ENCODE peak calls at places on chromosome 22, in four cellular contexts. One of them, this sample, is unnamed.

GRCh38 chr22:45008853-45009751 is 703 bp downstream of the PHF21B start:
- DNase-seq in coronary artery: no peak
- DNase-seq in tibial nerve: no peak
- DNase-seq in adrenal gland: no peak
- DNase-seq in this sample: no peak

GRCh38 chr22:19497245-19497644 is 17.5 kb downstream of the CDC45 start:
- DNase-seq in adrenal gland: peak
- DNase-seq in coronary artery: no peak
- DNase-seq in tibial nerve: no peak
- DNase-seq in this sample: no peak

GRCh38 chr22:28116261-28116673 is 197.2 kb upstream of the PITPNB start:
- DNase-seq in coronary artery: no peak
- DNase-seq in tibial nerve: no peak
- DNase-seq in adrenal gland: peak
- DNase-seq in this sample: no peak

GRCh38 chr22:42077486-42078125 is 1.9 kb upstream of the SMDT1 start:
- DNase-seq in tibial nerve: no peak
- DNase-seq in coronary artery: peak
- DNase-seq in adrenal gland: no peak
- DNase-seq in this sample: no peak

GRCh38 chr22:44611880-44612496 is 90.0 kb upstream of the PRR5 start:
- DNase-seq in tibial nerve: no peak
- DNase-seq in adrenal gland: no peak
- DNase-seq in coronary artery: no peak
- DNase-seq in this sample: no peak

GRCh38 chr22:25942126-25942988 is 200.4 kb downstream of the MYO18B start:
- DNase-seq in adrenal gland: no peak
- DNase-seq in coronary artery: no peak
- DNase-seq in tibial nerve: no peak
- DNase-seq in this sample: no peak

GRCh38 chr22:24474221-24474620 is 20.9 kb upstream of the UPB1 start:
- DNase-seq in coronary artery: no peak
- DNase-seq in adrenal gland: no peak
- DNase-seq in tibial nerve: no peak
- DNase-seq in this sample: no peak

GRCh38 chr22:33188316-33188715 is 130.1 kb upstream of the SYN3 start:
- DNase-seq in tibial nerve: no peak
- DNase-seq in coronary artery: no peak
- DNase-seq in adrenal gland: no peak
- DNase-seq in this sample: no peak

GRCh38 chr22:19876941-19877625 is 22.4 kb upstream of the GNB1L start:
- DNase-seq in adrenal gland: peak
- DNase-seq in coronary artery: peak
- DNase-seq in tibial nerve: peak
- DNase-seq in this sample: no peak

GRCh38 chr22:29443452-29443851 is 5.1 kb downstream of the RFPL1 start:
- DNase-seq in tibial nerve: no peak
- DNase-seq in coronary artery: no peak
- DNase-seq in adrenal gland: no peak
- DNase-seq in this sample: no peak

GRCh38 chr22:28600546-28601143 is 79.0 kb downstream of the TTC28 start:
- DNase-seq in coronary artery: no peak
- DNase-seq in adrenal gland: no peak
- DNase-seq in tibial nerve: no peak
- DNase-seq in this sample: peak

GRCh38 chr22:27308513-27308912 is 493.0 kb downstream of the MN1 start:
- DNase-seq in coronary artery: no peak
- DNase-seq in adrenal gland: no peak
- DNase-seq in tibial nerve: no peak
- DNase-seq in this sample: no peak

GRCh38 chr22:50473088-50473487 is 1.7 kb downstream of the SBF1 start:
- DNase-seq in tibial nerve: no peak
- DNase-seq in coronary artery: no peak
- DNase-seq in adrenal gland: no peak
- DNase-seq in this sample: no peak

GRCh38 chr22:20652582-20652981 is 121.3 kb upstream of the SERPIND1 start:
- DNase-seq in tibial nerve: no peak
- DNase-seq in coronary artery: no peak
- DNase-seq in adrenal gland: no peak
- DNase-seq in this sample: no peak

GRCh38 chr22:39721456-39722325 is 151.1 kb downstream of the CACNA1I start:
- DNase-seq in coronary artery: peak
- DNase-seq in adrenal gland: no peak
- DNase-seq in tibial nerve: no peak
- DNase-seq in this sample: no peak

GRCh38 chr22:44616882-44617655 is 84.9 kb upstream of the PRR5 start:
- DNase-seq in coronary artery: no peak
- DNase-seq in tibial nerve: no peak
- DNase-seq in adrenal gland: peak
- DNase-seq in this sample: no peak

GRCh38 chr22:31841029-31841827 is 87.4 kb downstream of the DEPDC5 start:
- DNase-seq in adrenal gland: no peak
- DNase-seq in tibial nerve: no peak
- DNase-seq in coronary artery: no peak
- DNase-seq in this sample: no peak

GRCh38 chr22:19806213-19807160 is 45.9 kb downstream of the TBX1 start:
- DNase-seq in adrenal gland: no peak
- DNase-seq in coronary artery: no peak
- DNase-seq in tibial nerve: peak
- DNase-seq in this sample: peak

GRCh38 chr22:29998627-29999026 is 81.6 kb upstream of the HORMAD2 start:
- DNase-seq in adrenal gland: no peak
- DNase-seq in coronary artery: no peak
- DNase-seq in tibial nerve: no peak
- DNase-seq in this sample: no peak

GRCh38 chr22:48835857-48836672 is 991.6 kb downstream of the BRD1 start:
- DNase-seq in coronary artery: no peak
- DNase-seq in tibial nerve: no peak
- DNase-seq in adrenal gland: no peak
- DNase-seq in this sample: no peak
- H3K4me3 ChIP-seq in coronary artery: no peak
- H3K4me3 ChIP-seq in tibial nerve: no peak
- H3K4me3 ChIP-seq in adrenal gland: no peak
- H3K4me3 ChIP-seq in this sample: no peak

DNA sequence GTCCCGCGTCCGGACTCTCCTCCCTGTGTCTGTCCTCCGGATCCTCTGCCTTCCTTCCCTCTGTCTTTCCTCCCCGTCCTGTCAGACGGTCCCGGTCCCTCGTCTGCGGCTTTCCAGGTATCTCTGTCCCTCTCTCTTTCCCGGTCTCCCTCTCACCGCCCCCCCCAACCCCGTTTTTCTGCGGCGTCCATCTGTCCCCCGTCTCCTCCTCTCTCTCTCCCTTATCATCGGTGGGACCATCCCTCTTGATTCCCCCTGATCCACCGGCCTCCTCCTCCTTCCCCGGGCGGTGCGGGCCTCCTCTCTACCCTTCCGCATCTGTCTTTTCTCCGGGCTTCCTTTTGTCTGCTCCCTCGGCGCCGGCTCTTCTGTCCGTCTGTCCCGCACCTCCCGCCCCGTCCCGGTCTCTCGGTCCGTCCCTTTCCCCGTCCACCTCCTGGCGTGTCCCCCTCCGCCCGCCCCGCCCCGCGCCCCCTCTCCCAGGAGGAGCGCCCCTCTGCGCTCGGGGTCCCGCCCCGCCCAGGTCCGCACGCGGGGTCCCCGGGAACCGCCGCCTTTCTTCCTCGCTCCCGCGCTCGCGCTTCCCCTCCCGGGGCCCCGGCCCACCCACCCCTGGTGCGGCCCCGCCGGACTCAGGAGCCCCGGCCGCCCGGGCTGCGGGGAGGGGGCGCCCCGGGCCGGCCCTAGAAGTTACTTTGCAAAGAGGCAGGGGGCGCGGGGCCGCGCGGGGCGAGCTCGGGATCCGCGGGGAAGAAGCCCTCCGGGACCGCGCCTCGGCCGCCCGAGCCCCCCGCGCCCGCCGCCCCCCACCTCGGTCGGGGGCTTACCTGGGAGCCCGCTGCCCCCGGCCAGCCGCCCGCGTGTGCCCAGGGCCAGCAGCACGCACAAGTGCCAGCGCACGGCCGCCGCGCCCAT is 568 bp downstream of the SCUBE1 start:
- DNase-seq in tibial nerve: no peak
- DNase-seq in coronary artery: no peak
- DNase-seq in adrenal gland: no peak
- DNase-seq in this sample: no peak
- H3K4me3 ChIP-seq in tibial nerve: no peak
- H3K4me3 ChIP-seq in coronary artery: peak
- H3K4me3 ChIP-seq in adrenal gland: no peak
- H3K4me3 ChIP-seq in this sample: no peak

GRCh38 chr22:23403152-23403719 is 176.9 kb downstream of the IGLL1 start:
- DNase-seq in tibial nerve: no peak
- DNase-seq in adrenal gland: no peak
- DNase-seq in coronary artery: no peak
- DNase-seq in this sample: no peak
- H3K4me3 ChIP-seq in tibial nerve: no peak
- H3K4me3 ChIP-seq in adrenal gland: no peak
- H3K4me3 ChIP-seq in coronary artery: no peak
- H3K4me3 ChIP-seq in this sample: peak

GRCh38 chr22:46078241-46079092 is 71.9 kb upstream of the PPARA start:
- DNase-seq in coronary artery: peak
- DNase-seq in tibial nerve: peak
- DNase-seq in adrenal gland: peak
- DNase-seq in this sample: peak

GRCh38 chr22:46081036-46081830 is 69.1 kb upstream of the PPARA start:
- DNase-seq in coronary artery: peak
- DNase-seq in tibial nerve: peak
- DNase-seq in adrenal gland: peak
- DNase-seq in this sample: no peak

GRCh38 chr22:46077669-46078099 is 72.6 kb upstream of the PPARA start:
- DNase-seq in coronary artery: peak
- DNase-seq in tibial nerve: peak
- DNase-seq in adrenal gland: peak
- DNase-seq in this sample: no peak

GRCh38 chr22:46079861-46080821 is 70.2 kb upstream of the PPARA start:
- DNase-seq in adrenal gland: peak
- DNase-seq in coronary artery: peak
- DNase-seq in tibial nerve: peak
- DNase-seq in this sample: no peak

DNA sequence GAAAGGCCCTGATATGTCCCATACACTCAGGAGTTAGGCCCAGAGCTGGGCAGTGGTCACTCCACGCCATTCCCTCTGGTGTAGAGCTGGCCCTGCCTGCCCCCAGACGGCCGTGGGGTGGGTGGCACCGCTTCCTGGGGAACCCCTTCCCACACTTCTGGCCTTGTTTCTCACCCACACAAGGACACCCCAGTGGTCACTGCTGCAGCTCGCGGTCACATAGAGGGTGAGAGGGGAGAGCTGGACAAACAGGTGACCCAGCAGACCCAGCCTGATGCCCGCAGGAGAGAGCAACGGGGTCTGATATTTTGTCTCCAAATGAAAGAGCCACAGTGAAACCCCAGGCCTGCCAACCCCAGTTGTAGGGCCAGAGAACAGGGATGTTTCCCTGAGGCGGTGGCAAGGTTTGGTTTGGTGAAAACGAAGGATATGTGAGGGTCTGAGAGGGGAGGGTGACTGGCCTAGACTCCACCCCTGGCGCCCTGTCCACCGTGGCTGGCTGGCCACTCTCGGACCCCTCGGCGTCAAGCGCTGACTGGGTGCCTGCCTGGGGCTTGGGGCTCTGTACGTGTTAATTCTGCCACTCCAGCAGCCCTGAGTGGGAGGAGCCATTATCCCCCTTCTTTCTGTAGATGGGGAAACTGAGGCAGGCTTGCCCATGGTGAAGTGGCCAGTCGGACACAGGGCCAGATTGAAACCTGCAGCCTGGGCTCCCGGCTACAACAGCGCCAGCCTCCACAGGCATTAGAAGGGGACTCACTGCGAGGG is 71.0 kb upstream of the PPARA start:
- DNase-seq in adrenal gland: peak
- DNase-seq in coronary artery: peak
- DNase-seq in tibial nerve: peak
- DNase-seq in this sample: no peak
- H3K4me3 ChIP-seq in adrenal gland: no peak
- H3K4me3 ChIP-seq in coronary artery: peak
- H3K4me3 ChIP-seq in tibial nerve: peak
- H3K4me3 ChIP-seq in this sample: peak

DNA sequence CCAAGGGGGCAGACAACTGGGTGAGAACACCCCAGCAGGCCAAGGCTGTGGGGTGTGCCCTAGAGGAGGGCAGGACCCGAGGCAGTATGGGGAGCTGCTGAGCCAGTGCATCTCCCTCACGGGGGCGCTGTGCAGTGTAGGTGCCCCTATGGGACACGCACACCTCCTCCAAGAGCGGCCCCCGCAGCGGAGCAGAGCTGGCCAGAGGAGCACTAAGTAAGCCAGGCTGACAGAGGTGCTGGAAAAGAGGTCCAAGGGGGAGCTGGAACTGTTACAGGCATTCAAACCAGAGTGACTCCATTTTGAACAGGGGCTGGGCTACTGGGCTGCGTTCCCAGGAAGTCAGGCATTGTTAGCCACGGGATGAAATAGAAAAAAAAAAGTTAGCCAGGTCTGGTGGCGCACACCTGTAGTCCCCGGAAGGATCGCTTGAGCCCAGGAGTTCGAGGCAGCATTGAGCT is 41.8 kb downstream of the TST start:
- DNase-seq in adrenal gland: peak
- DNase-seq in tibial nerve: peak
- DNase-seq in coronary artery: no peak
- DNase-seq in this sample: no peak
- H3K4me3 ChIP-seq in adrenal gland: peak
- H3K4me3 ChIP-seq in tibial nerve: peak
- H3K4me3 ChIP-seq in coronary artery: peak
- H3K4me3 ChIP-seq in this sample: peak

DNA sequence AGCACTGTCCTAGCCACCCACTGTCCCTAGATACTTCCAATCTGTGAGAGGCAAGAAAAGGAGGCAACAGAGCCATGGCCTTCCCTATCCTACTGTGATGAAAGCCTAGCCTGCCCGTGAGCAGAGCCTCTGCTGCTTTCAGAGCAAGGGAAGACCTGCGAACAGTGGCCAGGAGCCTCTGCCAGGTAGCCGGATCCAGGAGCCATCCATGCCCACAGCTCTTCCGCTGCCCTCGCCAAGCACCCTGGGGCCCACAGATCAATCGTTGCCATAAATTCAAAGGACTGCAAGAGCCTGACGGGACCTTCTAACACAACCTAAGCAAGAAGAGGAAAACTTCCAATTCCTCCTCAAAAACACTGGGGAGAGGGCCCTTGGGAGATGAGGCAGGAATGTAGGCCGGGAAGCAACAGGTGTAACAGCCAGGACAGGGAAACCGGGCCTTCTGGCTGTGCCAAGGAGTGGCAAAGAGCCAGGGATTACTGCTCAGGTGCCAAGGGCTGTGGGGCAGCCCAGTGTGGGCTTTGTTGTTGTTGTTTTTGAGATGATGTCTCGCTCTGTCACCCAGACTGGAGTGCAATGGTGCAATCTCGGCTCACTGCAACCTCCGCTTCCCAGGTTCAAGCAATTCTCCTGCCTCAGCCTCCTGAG is 18.1 kb downstream of the CSNK1E start:
- DNase-seq in adrenal gland: no peak
- DNase-seq in coronary artery: no peak
- DNase-seq in tibial nerve: no peak
- DNase-seq in this sample: peak
- H3K4me3 ChIP-seq in adrenal gland: no peak
- H3K4me3 ChIP-seq in coronary artery: no peak
- H3K4me3 ChIP-seq in tibial nerve: no peak
- H3K4me3 ChIP-seq in this sample: no peak